ENCODE peak calls at places on chromosomes 2 and 18, in seven cellular contexts. L, P, A, R, O, E and D are unnamed samples.

GRCh38 chr18:51165296-51165695 is 32.2 kb downstream of the MEX3C start:
- DNase-seq in R (no peak), E (no peak), O (no peak), P (no peak), A (no peak), L (no peak), D (no peak)

GRCh38 chr18:10365901-10366300 is 88.5 kb upstream of the APCDD1 start:
- DNase-seq in L (no peak), E (no peak), O (no peak), P (no peak), A (no peak), R (no peak), D (no peak)

GRCh38 chr2:100580474-100581264 is 17.9 kb downstream of the PDCL3 start:
- DNase-seq in O (peak; percentile 14), A (no peak), P (no peak), L (no peak), E (no peak), R (no peak), D (peak; percentile 50)

GRCh38 chr2:3126686-3127278 is 250.8 kb downstream of the EIPR1 start:
- DNase-seq in P (no peak), A (no peak), L (no peak), O (no peak), E (no peak), R (no peak), D (no peak)

GRCh38 chr2:127065932-127066318 is 41.0 kb downstream of the BIN1 start:
- DNase-seq in P (no peak), L (no peak), A (no peak), E (no peak), R (no peak), O (no peak), D (no peak)

GRCh38 chr2:163182764-163183354 is 344.3 kb upstream of the KCNH7 start:
- DNase-seq in P (no peak), L (peak; percentile 32), R (peak; percentile 26), E (no peak), O (no peak), A (no peak), D (no peak)

GRCh38 chr2:57407742-57408343 is 638.8 kb upstream of the VRK2 start:
- DNase-seq in P (no peak), L (no peak), A (no peak), O (no peak), R (no peak), E (no peak), D (no peak)

GRCh38 chr2:133936601-133937000 is 317.3 kb upstream of the MGAT5 start:
- DNase-seq in L (no peak), E (no peak), P (no peak), A (no peak), O (no peak), R (no peak), D (no peak)

GRCh38 chr2:230885467-230886130 is 20.9 kb downstream of the ITM2C start:
- DNase-seq in R (no peak), P (no peak), E (no peak), A (peak; percentile 81), L (no peak), O (no peak), D (no peak)

GRCh38 chr2:38076250-38076709 is 329 bp upstream of the CYP1B1 start:
- DNase-seq in O (no peak), L (no peak), A (peak; percentile 77), P (peak; percentile 83), E (peak; percentile 87), R (no peak), D (peak; percentile 23)

GRCh38 chr2:24049485-24050021 is at the start of gene FKBP1B:
- DNase-seq in L (peak; percentile 75), P (peak; percentile 75), E (peak; percentile 58), A (peak; percentile 24), O (peak; percentile 68), R (no peak), D (peak; percentile 60)

GRCh38 chr2:47237375-47238357 is 82.6 kb upstream of the STPG4 start:
- DNase-seq in O (no peak), P (no peak), L (no peak), A (peak; percentile 75), E (peak; percentile 67), R (no peak), D (no peak)

GRCh38 chr2:106562232-106562631 is 75.1 kb downstream of the CD8B2 start:
- DNase-seq in O (no peak), P (no peak), E (no peak), R (no peak), L (no peak), A (no peak), D (no peak)

GRCh38 chr2:62568983-62569837 is 63.2 kb upstream of the TMEM17 start:
- DNase-seq in P (peak; percentile 6), L (no peak), O (no peak), R (no peak), E (no peak), A (no peak), D (no peak)